ENCODE peak calls at places on chromosomes 12 and 14, in six cellular contexts. J, G, Q, M, U and R are unnamed samples.
A peak's percentile ranks its signal among the peaks of the same experiment; 100 is the strongest.

GRCh38 chr12:10268037-10268436 is 39.6 kb upstream of the KLRD1 start:
- DNase-seq in J (no peak), G (no peak), Q (no peak), U (no peak), M (no peak), R (no peak)

GRCh38 chr12:28083816-28084678 is 106.2 kb upstream of the CCDC91 start:
- DNase-seq in M (no peak), U (no peak), G (peak; percentile 69), Q (no peak), J (no peak), R (no peak)

GRCh38 chr12:6280672-6281071 is 29.8 kb upstream of the PLEKHG6 start:
- DNase-seq in J (no peak), U (no peak), M (no peak), G (no peak), Q (no peak), R (no peak)

GRCh38 chr12:25718081-25718731 is 165.1 kb upstream of the LMNTD1 start:
- DNase-seq in Q (no peak), U (no peak), J (no peak), G (peak; percentile 21), M (no peak), R (peak; percentile 2)

GRCh38 chr12:108750471-108751402 is 19.4 kb upstream of the CORO1C start:
- DNase-seq in Q (no peak), G (no peak), J (peak; percentile 18), U (no peak), M (no peak), R (no peak)

GRCh38 chr12:95653761-95654546 is 102.7 kb upstream of the USP44 start:
- DNase-seq in M (no peak), Q (no peak), U (peak; percentile 96), G (peak; percentile 96), J (peak; percentile 68), R (no peak)

GRCh38 chr12:106080111-106080732 is 58.5 kb downstream of the NUAK1 start:
- DNase-seq in J (peak; percentile 77), Q (no peak), M (no peak), U (peak; percentile 64), G (peak; percentile 66), R (no peak)

GRCh38 chr14:96616168-96616681 is 114.0 kb downstream of the PAPOLA start:
- DNase-seq in U (no peak), J (peak; percentile 44), Q (no peak), M (no peak), G (no peak), R (peak; percentile 44)

GRCh38 chr12:6915789-6916285 is 1.5 kb downstream of the ENO2 start:
- DNase-seq in M (no peak), U (no peak), Q (no peak), G (no peak), J (no peak), R (no peak)

GRCh38 chr12:45737638-45738037 is 8.1 kb downstream of the ARID2 start:
- DNase-seq in G (no peak), M (no peak), J (no peak), Q (no peak), U (no peak), R (no peak)

GRCh38 chr14:32611752-32612151 is 282.7 kb downstream of the AKAP6 start:
- DNase-seq in G (peak; percentile 91), M (no peak), J (no peak), U (peak; percentile 80), Q (no peak), R (no peak)

GRCh38 chr12:10607885-10608458 is 5.4 kb downstream of the MAGOHB start:
- DNase-seq in M (no peak), J (no peak), G (peak; percentile 42), U (peak; percentile 15), Q (no peak), R (peak; percentile 59)

GRCh38 chr12:5665615-5666014 is 233.7 kb downstream of the NTF3 start:
- DNase-seq in Q (no peak), J (no peak), U (peak; percentile 95), M (no peak), G (no peak), R (no peak)

GRCh38 chr14:55881577-55882241 is 236.5 kb upstream of the PELI2 start:
- DNase-seq in U (peak; percentile 16), M (no peak), J (no peak), G (no peak), Q (no peak), R (peak; percentile 44)

GRCh38 chr14:77980475-77981321 is 180.8 kb downstream of the ADCK1 start:
- DNase-seq in Q (peak; percentile 85), M (no peak), G (no peak), J (peak; percentile 47), U (no peak), R (peak; percentile 71)

GRCh38 chr12:92224685-92225331 is 79.2 kb upstream of the BTG1 start:
- DNase-seq in J (no peak), G (peak; percentile 69), Q (no peak), U (peak; percentile 71), M (no peak), R (peak; percentile 19)

GRCh38 chr14:74237441-74237840 is 1.8 kb upstream of the VSX2 start:
- DNase-seq in G (no peak), J (no peak), M (no peak), Q (no peak), U (no peak), R (no peak)

GRCh38 chr14:103894723-103895059 is 33.6 kb upstream of the TDRD9 start:
- DNase-seq in Q (no peak), M (no peak), J (no peak), G (no peak), U (no peak), R (no peak)

GRCh38 chr14:65438266-65438933 is 25.9 kb downstream of the FUT8 start:
- DNase-seq in Q (no peak), G (no peak), U (no peak), J (no peak), M (no peak), R (no peak)

GRCh38 chr14:92460916-92461579 is 52.5 kb upstream of the RIN3 start:
- DNase-seq in G (peak; percentile 88), U (peak; percentile 82), M (no peak), Q (no peak), J (no peak), R (peak; percentile 39)

GRCh38 chr12:3097186-3097804 is 20.1 kb downstream of the TSPAN9 start:
- DNase-seq in J (no peak), M (no peak), U (peak; percentile 75), G (peak; percentile 80), Q (no peak), R (no peak)

GRCh38 chr14:56094063-56094462 is 24.1 kb upstream of the PELI2 start:
- DNase-seq in G (no peak), J (no peak), M (no peak), U (no peak), Q (no peak), R (no peak)

GRCh38 chr12:93060666-93061413 is 131.7 kb upstream of the EEA1 start:
- DNase-seq in Q (no peak), G (peak; percentile 36), J (no peak), M (peak; percentile 25), U (peak; percentile 57), R (peak; percentile 41)

GRCh38 chr12:114221136-114221838 is 184.7 kb downstream of the TBX5 start:
- DNase-seq in U (no peak), G (peak; percentile 21), Q (no peak), J (no peak), M (no peak), R (no peak)

GRCh38 chr12:52834727-52835001 is 553 bp upstream of the KRT79 start:
- DNase-seq in J (no peak), M (no peak), Q (no peak), U (no peak), G (no peak), R (no peak)

GRCh38 chr12:12147111-12147510 is 76.4 kb downstream of the BCL2L14 start:
- DNase-seq in M (no peak), G (peak; percentile 32), U (no peak), Q (no peak), J (no peak), R (no peak)

GRCh38 chr12:85835810-85836715 is at the start of gene RASSF9:
- DNase-seq in U (peak; percentile 43), M (peak; percentile 18), G (peak; percentile 83), Q (no peak), J (peak; percentile 18), R (peak; percentile 28)

GRCh38 chr12:71469235-71469873 is 29.8 kb downstream of the LGR5 start:
- DNase-seq in U (peak; percentile 69), J (peak; percentile 66), Q (no peak), G (peak; percentile 67), M (no peak), R (peak; percentile 30)

GRCh38 chr12:117977373-117977772 is 8.6 kb upstream of the KSR2 start:
- DNase-seq in J (no peak), G (no peak), M (no peak), Q (no peak), U (no peak), R (no peak)

GRCh38 chr12:13164271-13164670 is 32.3 kb upstream of the EMP1 start:
- DNase-seq in J (no peak), U (no peak), M (no peak), G (no peak), Q (no peak), R (no peak)

GRCh38 chr12:12582895-12583303 is 20.2 kb upstream of the DUSP16 start:
- DNase-seq in J (no peak), Q (no peak), U (peak; percentile 67), G (peak; percentile 72), M (no peak), R (no peak)

GRCh38 chr14:103055693-103056092 is 1.7 kb downstream of the CDC42BPB start:
- DNase-seq in J (no peak), G (peak; percentile 38), Q (no peak), U (peak; percentile 10), M (no peak), R (no peak)

GRCh38 chr12:2970744-2971143 is 11.5 kb downstream of the TEAD4 start:
- DNase-seq in G (peak; percentile 19), M (no peak), U (no peak), J (no peak), Q (no peak), R (no peak)